ENCODE peak calls at places on chromosome 10, in six cellular contexts. Q is foreskin fibroblast, F is tibial artery, Y is A549, T is stomach, I is choroid plexus epithelial cell. X is an unnamed sample.

GRCh38 chr10:125084191-125085186 is 75.9 kb downstream of the CTBP2 start:
- DNase-seq in Q (peak; percentile 94), F (peak; percentile 69), Y (peak; percentile 99), T (peak; percentile 89), I (peak; percentile 94), X (no peak)

GRCh38 chr10:94963901-94964300 is 25.4 kb downstream of the CYP2C9 start:
- DNase-seq in Q (peak; percentile 8), F (no peak), Y (peak; percentile 19), T (no peak), I (peak; percentile 66), X (peak; percentile 5)

GRCh38 chr10:70715853-70716795 is 43.8 kb downstream of the ADAMTS14 start:
- DNase-seq in Q (peak; percentile 91), F (no peak), Y (no peak), T (no peak), I (peak; percentile 50), X (no peak)

GRCh38 chr10:100364735-100365391 is 17.8 kb downstream of the SCD start:
- DNase-seq in Q (peak; percentile 87), F (peak; percentile 71), Y (peak; percentile 89), T (peak; percentile 95), I (peak; percentile 78), X (no peak)

GRCh38 chr10:99450624-99451498 is 20.4 kb upstream of the GOT1 start:
- DNase-seq in Q (no peak), F (no peak), Y (no peak), T (no peak), I (peak; percentile 24), X (no peak)

GRCh38 chr10:114694062-114694461 is 36.0 kb upstream of the ABLIM1 start:
- DNase-seq in Q (no peak), F (no peak), Y (no peak), T (no peak), I (no peak), X (no peak)

GRCh38 chr10:116325987-116326386 is 1.7 kb downstream of the CCDC172 start:
- DNase-seq in Q (no peak), F (no peak), Y (no peak), T (no peak), I (no peak), X (no peak)

GRCh38 chr10:128820663-128821062 is 646.4 kb upstream of the MGMT start:
- DNase-seq in Q (no peak), F (no peak), Y (no peak), T (no peak), I (no peak), X (no peak)

GRCh38 chr10:31171402-31172120 is 139.9 kb upstream of the ZNF438 start:
- DNase-seq in Q (peak; percentile 94), F (no peak), Y (no peak), T (no peak), I (peak; percentile 59), X (no peak)

GRCh38 chr10:2891770-2892124 is 175.6 kb upstream of the PFKP start:
- DNase-seq in Q (no peak), F (no peak), Y (no peak), T (no peak), I (no peak), X (no peak)

GRCh38 chr10:61901829-61902447 is 439 bp downstream of the ARID5B start:
- DNase-seq in Q (no peak), F (no peak), Y (peak; percentile 51), T (no peak), I (peak; percentile 48), X (no peak)

GRCh38 chr10:74150151-74151056 is at the start of gene AP3M1:
- DNase-seq in Q (no peak), F (peak; percentile 82), Y (peak; percentile 89), T (peak; percentile 85), I (no peak), X (no peak)

GRCh38 chr10:44935201-44935960 is 24.2 kb upstream of the RASSF4 start:
- DNase-seq in Q (peak; percentile 84), F (no peak), Y (no peak), T (no peak), I (peak; percentile 71), X (no peak)

GRCh38 chr10:6912424-6912823 is 332.3 kb upstream of the PRKCQ start:
- DNase-seq in Q (peak; percentile 51), F (no peak), Y (no peak), T (no peak), I (no peak), X (no peak)

GRCh38 chr10:54203426-54203825 is 597.6 kb downstream of the PCDH15 start:
- DNase-seq in Q (no peak), F (no peak), Y (no peak), T (no peak), I (no peak), X (no peak)

GRCh38 chr10:103171278-103171677 is 21.8 kb downstream of the NT5C2 start:
- DNase-seq in Q (no peak), F (no peak), Y (no peak), T (no peak), I (no peak), X (no peak)

GRCh38 chr10:29496341-29497162 is 138.2 kb downstream of the SVIL start:
- DNase-seq in Q (peak; percentile 85), F (peak; percentile 51), Y (peak; percentile 73), T (peak; percentile 79), I (peak; percentile 76), X (no peak)

GRCh38 chr10:96642973-96643372 is 56.2 kb upstream of the TM9SF3 start:
- DNase-seq in Q (no peak), F (peak; percentile 79), Y (no peak), T (peak; percentile 74), I (peak; percentile 55), X (no peak)

GRCh38 chr10:78685466-78686163 is 383.2 kb upstream of the ZMIZ1 start:
- DNase-seq in Q (peak; percentile 18), F (no peak), Y (peak; percentile 41), T (no peak), I (peak; percentile 51), X (no peak)

GRCh38 chr10:102413053-102413705 is 5.4 kb downstream of the PSD start:
- DNase-seq in Q (no peak), F (no peak), Y (no peak), T (no peak), I (no peak), X (no peak)

GRCh38 chr10:133211959-133212852 is 17.8 kb upstream of the UTF1 start:
- DNase-seq in Q (no peak), F (no peak), Y (no peak), T (no peak), I (no peak), X (no peak)

GRCh38 chr10:18400201-18400910 is 251.0 kb downstream of the NSUN6 start:
- DNase-seq in Q (peak; percentile 10), F (no peak), Y (no peak), T (no peak), I (no peak), X (no peak)

GRCh38 chr10:18399158-18399557 is 252.2 kb downstream of the NSUN6 start:
- DNase-seq in Q (no peak), F (no peak), Y (no peak), T (no peak), I (no peak), X (no peak)

GRCh38 chr10:18402766-18403346 is 248.5 kb downstream of the NSUN6 start:
- DNase-seq in Q (peak; percentile 7), F (no peak), Y (no peak), T (no peak), I (no peak), X (no peak)

GRCh38 chr10:18401416-18402195 is 249.8 kb downstream of the NSUN6 start:
- DNase-seq in Q (no peak), F (no peak), Y (no peak), T (no peak), I (no peak), X (no peak)

DNA sequence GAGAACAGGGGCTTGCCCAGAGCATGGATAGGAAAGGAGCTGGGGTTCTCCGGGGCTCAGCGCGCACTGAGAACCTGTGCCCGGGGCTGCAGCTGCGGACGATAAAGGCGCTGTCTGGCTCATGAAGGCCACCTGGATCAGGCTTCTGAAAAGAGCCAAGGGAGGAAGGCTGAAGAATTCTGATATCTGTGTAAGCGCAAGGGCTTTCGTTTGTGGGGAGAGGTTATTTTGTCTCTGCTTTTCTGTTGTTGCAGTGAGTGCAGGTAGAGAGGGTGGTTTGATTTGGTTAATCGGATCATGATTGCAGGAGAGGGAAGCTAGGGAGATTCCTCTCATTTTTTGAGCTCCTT is 250.5 kb downstream of the NSUN6 start:
- DNase-seq in Q (peak; percentile 3), F (no peak), Y (no peak), T (no peak), I (no peak), X (no peak)
- H3K4me3 ChIP-seq in Q (no peak overlapping the region), F (peak overlapping the region; percentile 32), Y (peak overlapping the region; percentile 31), T (no peak overlapping the region), I (no peak overlapping the region), X (no peak overlapping the region)

GRCh38 chr10:33391611-33392010 is 57.1 kb upstream of the NRP1 start:
- DNase-seq in Q (no peak), F (no peak), Y (no peak), T (no peak), I (no peak), X (no peak)

GRCh38 chr10:33388325-33388724 is 53.9 kb upstream of the NRP1 start:
- DNase-seq in Q (no peak), F (no peak), Y (no peak), T (no peak), I (no peak), X (no peak)

GRCh38 chr10:33387720-33388119 is 53.3 kb upstream of the NRP1 start:
- DNase-seq in Q (no peak), F (no peak), Y (no peak), T (no peak), I (no peak), X (no peak)

GRCh38 chr10:33388805-33389204 is 54.3 kb upstream of the NRP1 start:
- DNase-seq in Q (peak; percentile 46), F (no peak), Y (no peak), T (no peak), I (no peak), X (no peak)

DNA sequence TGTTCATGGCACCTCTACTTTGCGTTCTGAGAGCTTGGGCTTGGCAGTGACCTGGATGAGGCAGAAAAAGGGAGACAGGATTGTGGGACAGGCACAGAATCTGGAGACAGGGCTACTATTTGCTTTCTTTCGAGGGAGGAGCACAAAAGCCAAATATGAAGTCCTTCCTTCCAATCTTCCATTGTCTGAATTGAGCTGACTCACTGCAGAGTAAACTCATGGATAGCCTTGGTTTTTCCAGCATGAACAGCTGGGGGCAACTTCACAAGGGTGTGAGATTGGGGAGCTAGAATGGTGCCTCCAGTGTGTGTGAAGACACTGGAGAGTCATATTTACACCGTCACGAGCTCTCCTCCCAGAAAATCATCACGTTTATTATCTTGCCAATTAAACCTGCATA is 55.6 kb upstream of the NRP1 start:
- DNase-seq in Q (no peak), F (no peak), Y (peak; percentile 8), T (no peak), I (no peak), X (no peak)
- TF ChIP-seq CTCF in Q (no peak), F (no peak), Y (no peak), T (no peak), I (no peak), X (no peak)

GRCh38 chr10:107277591-107277990 is 113.1 kb upstream of the SORCS1 start:
- DNase-seq in Q (no peak), F (no peak), Y (no peak), T (no peak), I (no peak), X (no peak)
- H3K4me3 ChIP-seq in Q (no peak overlapping the region), F (no peak overlapping the region), Y (no peak overlapping the region), T (no peak overlapping the region), I (no peak overlapping the region), X (no peak overlapping the region)

GRCh38 chr10:93542358-93542791 is 24.1 kb upstream of the FFAR4 start:
- DNase-seq in Q (peak; percentile 58), F (no peak), Y (no peak), T (peak; percentile 45), I (peak; percentile 13), X (no peak)
- TF ChIP-seq CTCF in Q (no peak), F (no peak), Y (no peak), T (no peak), I (no peak), X (no peak)

X was measured in GM12864.